ENCODE peak calls at places on chromosomes 2 and 18, in nine cellular contexts. C is right lobe of liver, U is upper lobe of right lung, M is colonic mucosa, W is fibroblast of lung, S is lower lobe of right lung, H is sigmoid colon, A is IMR-90, B is kidney. O is an unnamed sample.

GRCh38 chr2:240604291-240604938 is 17.9 kb downstream of the CAPN10 start:
- DNase-seq in C (peak; percentile 95), U (peak; percentile 88), M (peak; percentile 84), W (peak; percentile 36), S (peak; percentile 89), H (peak; percentile 88), A (peak; percentile 49), B (peak; percentile 93), O (no peak)

GRCh38 chr2:210663574-210663973 is 107.2 kb downstream of the CPS1 start:
- DNase-seq in C (no peak), U (no peak), M (no peak), W (peak; percentile 20), S (no peak), H (no peak), A (peak; percentile 2), B (no peak), O (no peak)

GRCh38 chr2:197191948-197192338 is 118.6 kb downstream of the ANKRD44 start:
- DNase-seq in C (no peak), U (no peak), M (no peak), W (no peak), S (no peak), H (no peak), A (no peak), B (no peak), O (no peak)

GRCh38 chr2:196315388-196316049 is 144.1 kb upstream of the STK17B start:
- DNase-seq in C (no peak), U (no peak), M (no peak), W (peak; percentile 77), S (no peak), H (no peak), A (peak; percentile 49), B (no peak), O (peak; percentile 42)

GRCh38 chr2:147165682-147166081 is 679.1 kb upstream of the ACVR2A start:
- DNase-seq in C (no peak), U (no peak), M (no peak), W (peak; percentile 11), S (no peak), H (no peak), A (no peak), B (no peak), O (no peak)

GRCh38 chr2:20199381-20200270 is 25.3 kb downstream of the SDC1 start:
- DNase-seq in C (no peak), U (no peak), M (no peak), W (no peak), S (no peak), H (no peak), A (no peak), B (no peak), O (peak; percentile 56)

GRCh38 chr2:125405816-125406215 is 1250.1 kb upstream of the GYPC start:
- DNase-seq in C (no peak), U (no peak), M (no peak), W (peak; percentile 94), S (no peak), H (no peak), A (peak; percentile 97), B (no peak), O (peak; percentile 69)

GRCh38 chr18:79221136-79221535 is 151.9 kb downstream of the ATP9B start:
- DNase-seq in C (no peak), U (no peak), M (no peak), W (no peak), S (no peak), H (no peak), A (no peak), B (no peak), O (no peak)

GRCh38 chr2:118085173-118086023 is 2.9 kb upstream of the INSIG2 start:
- DNase-seq in C (peak; percentile 51), U (no peak), M (no peak), W (no peak), S (no peak), H (no peak), A (no peak), B (no peak), O (no peak)

GRCh38 chr2:209470-209869 is 54.4 kb downstream of the SH3YL1 start:
- DNase-seq in C (no peak), U (no peak), M (no peak), W (no peak), S (no peak), H (no peak), A (no peak), B (no peak), O (no peak)

DNA sequence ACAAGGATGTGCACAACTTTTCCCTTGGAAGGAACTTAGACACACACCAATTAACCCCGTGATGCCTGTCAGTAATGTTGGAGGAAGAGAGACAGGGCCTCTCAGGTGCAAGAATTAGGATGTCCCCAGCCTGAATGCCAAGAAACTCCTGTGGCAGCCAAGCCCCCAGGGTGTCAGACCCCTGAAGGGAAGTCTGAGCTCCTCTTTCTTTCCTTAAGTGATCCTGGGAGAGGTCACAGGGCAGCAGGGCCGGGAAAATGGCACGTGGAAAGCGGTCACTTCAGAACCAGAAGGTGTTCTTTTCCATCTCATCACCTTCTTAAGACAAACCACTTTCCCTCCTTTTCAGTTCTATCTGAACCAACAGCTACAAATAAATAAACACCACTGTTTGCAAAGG is 185.9 kb downstream of the ANAPC1 start:
- DNase-seq in C (no peak), U (no peak), M (peak; percentile 38), W (no peak), S (no peak), H (peak; percentile 46), A (no peak), B (no peak), O (no peak)
- H3K27ac ChIP-seq in C (no peak overlapping the region), U (no peak overlapping the region), M (peak overlapping the region; percentile 80), W (no peak overlapping the region), S (no peak overlapping the region), H (no peak overlapping the region), A (peak overlapping the region; percentile 4), B (no peak overlapping the region), O (peak overlapping the region; percentile 57)

DNA sequence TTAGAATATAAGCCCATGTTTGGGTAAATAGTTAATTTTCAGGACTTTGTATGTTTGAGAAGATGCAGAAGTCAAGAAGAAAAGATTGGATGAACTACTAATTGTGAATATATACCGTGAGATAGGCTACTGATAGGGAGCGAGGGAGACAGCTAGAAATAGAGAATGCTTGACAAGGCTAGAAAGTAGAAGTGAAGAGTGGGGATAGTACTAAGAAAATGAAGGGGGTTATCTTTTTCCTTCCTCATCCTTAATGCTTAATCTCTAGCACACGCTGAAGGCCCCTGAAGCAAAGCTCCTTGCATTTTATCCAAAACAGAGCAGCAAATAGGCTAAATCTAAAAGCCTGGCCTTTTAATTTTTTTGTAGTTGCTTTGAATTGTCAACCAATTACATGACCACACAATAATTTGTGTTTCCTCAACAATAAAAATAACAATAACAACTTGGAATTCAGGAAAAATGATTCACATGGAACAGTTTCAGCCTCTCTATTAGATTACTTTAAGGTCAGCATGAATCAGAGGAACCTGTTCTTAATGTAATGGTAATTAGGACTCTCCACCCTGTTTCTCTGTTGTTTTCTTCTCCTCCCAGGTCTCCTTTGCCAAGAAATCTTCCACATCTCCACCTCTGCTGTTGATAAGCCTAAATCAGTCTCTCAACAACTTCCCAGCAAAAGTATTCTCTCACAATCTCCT is 1071.3 kb upstream of the ZEB2 start:
- DNase-seq in C (no peak), U (no peak), M (no peak), W (no peak), S (no peak), H (no peak), A (no peak), B (no peak), O (no peak)
- H3K27ac ChIP-seq in C (no peak overlapping the region), U (no peak overlapping the region), M (no peak overlapping the region), W (no peak overlapping the region), S (no peak overlapping the region), H (no peak overlapping the region), A (no peak overlapping the region), B (no peak overlapping the region), O (no peak overlapping the region)

GRCh38 chr2:37644191-37644590 is 27.3 kb downstream of the CDC42EP3 start:
- DNase-seq in C (no peak), U (no peak), M (no peak), W (no peak), S (no peak), H (no peak), A (no peak), B (no peak), O (no peak)

GRCh38 chr2:37645836-37646235 is 25.6 kb downstream of the CDC42EP3 start:
- DNase-seq in C (no peak), U (no peak), M (no peak), W (no peak), S (peak; percentile 33), H (no peak), A (no peak), B (no peak), O (no peak)

GRCh38 chr2:37645363-37645762 is 26.1 kb downstream of the CDC42EP3 start:
- DNase-seq in C (no peak), U (no peak), M (no peak), W (peak; percentile 73), S (peak; percentile 10), H (no peak), A (peak; percentile 72), B (no peak), O (no peak)

GRCh38 chr2:37641582-37642111 is 29.8 kb downstream of the CDC42EP3 start:
- DNase-seq in C (no peak), U (no peak), M (no peak), W (peak; percentile 91), S (no peak), H (no peak), A (peak; percentile 82), B (no peak), O (no peak)

DNA sequence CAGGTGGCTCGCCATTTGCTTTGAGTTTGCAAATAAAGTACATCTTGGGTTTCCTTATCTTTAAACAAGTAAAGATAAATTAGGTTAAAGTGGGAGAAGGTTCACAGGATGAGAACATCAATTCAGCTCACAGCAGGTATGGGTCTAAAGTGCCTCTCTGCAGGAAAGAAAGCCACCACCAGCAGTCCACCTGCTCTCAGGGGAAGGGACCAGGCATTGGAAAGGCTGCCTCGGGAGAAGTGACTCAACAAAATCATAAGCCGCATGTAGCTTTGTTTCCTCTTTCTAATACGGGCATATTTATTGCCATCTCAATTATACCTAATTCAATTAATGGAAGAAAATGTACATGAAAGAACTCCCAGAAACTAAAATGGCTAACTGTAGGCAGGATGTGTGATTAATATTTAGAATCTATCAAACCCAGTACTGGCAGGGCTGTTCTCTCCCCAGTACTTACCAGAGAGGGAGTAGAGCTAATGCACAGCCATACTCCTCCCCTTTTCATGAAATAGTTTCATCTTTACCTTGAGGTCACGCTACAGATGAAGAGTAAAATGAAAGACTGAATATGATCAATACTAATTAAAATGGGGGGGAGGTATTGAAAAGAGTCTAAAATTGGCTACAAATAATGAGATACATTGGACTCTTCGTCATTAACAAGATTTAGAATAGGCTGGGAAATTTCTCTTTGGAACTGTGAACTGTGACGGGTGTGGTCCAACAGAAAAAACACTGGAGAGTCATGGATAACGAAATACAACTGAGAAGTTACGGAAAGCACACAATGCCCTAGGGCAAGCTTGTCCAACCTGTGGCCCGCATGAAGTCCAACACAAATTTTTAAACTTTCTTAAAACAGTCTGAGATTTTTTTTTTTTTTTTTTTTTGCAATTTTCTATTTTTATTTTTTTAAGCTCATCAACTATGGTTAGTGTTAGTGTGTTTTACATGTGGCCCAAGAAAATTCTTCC is 28.1 kb downstream of the CDC42EP3 start:
- DNase-seq in C (no peak), U (no peak), M (no peak), W (no peak), S (no peak), H (no peak), A (no peak), B (no peak), O (no peak)
- H3K27ac ChIP-seq in C (no peak overlapping the region), U (no peak overlapping the region), M (no peak overlapping the region), W (peak overlapping the region; percentile 66), S (no peak overlapping the region), H (no peak overlapping the region), A (no peak overlapping the region), B (no peak overlapping the region), O (no peak overlapping the region)

DNA sequence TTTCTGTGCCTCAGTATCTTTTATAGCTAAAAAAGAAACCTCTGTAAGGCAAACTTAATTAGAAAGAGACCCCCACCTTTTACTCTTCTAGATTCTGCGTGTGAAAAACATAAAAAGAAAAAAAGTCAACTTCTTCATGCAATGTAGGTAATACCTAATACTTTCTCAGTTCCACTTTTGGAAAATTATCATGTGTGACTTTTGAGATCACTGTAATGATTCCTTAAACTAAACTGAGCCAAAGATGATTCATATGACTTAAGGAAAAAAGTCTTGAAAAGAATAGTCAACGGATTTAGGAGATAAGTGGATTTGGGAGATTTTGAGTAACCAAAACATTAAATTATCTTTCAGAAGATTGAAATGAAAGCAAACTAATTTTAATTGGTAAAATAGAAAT is 48.9 kb downstream of the PLEKHA3 start:
- DNase-seq in C (no peak), U (no peak), M (no peak), W (no peak), S (no peak), H (no peak), A (no peak), B (no peak), O (no peak)
- H3K27ac ChIP-seq in C (no peak overlapping the region), U (no peak overlapping the region), M (no peak overlapping the region), W (no peak overlapping the region), S (no peak overlapping the region), H (no peak overlapping the region), A (no peak overlapping the region), B (no peak overlapping the region), O (no peak overlapping the region)

O was measured in foreskin keratinocyte.